ENCODE peak calls at places on chromosomes 7 and 10, in ten cellular contexts. One of them, this sample, is unnamed.

GRCh38 chr7:29588900-29589696 is 25.5 kb downstream of the PRR15 start:
- DNase-seq in ascending aorta: no peak
- DNase-seq in H9: peak; percentile 66
- DNase-seq in psoas muscle: no peak
- DNase-seq in CD4-positive, CD25-positive, alpha-beta regulatory T cell: peak; percentile 38
- DNase-seq in left cardiac atrium: no peak
- DNase-seq in Karpas-422: peak; percentile 79
- DNase-seq in stimulated activated CD8-positive, alpha-beta memory T cell treated with anti-CD3 and anti-CD28 coated beads, Interleukin-15, amount 100 ng/mL, for 4 hours: no peak
- DNase-seq in pancreas: no peak
- DNase-seq in EH: peak; percentile 47
- DNase-seq in this sample: no peak

GRCh38 chr7:41053830-41054229 is 649.1 kb downstream of the INHBA start:
- DNase-seq in ascending aorta: no peak
- DNase-seq in H9: no peak
- DNase-seq in psoas muscle: no peak
- DNase-seq in CD4-positive, CD25-positive, alpha-beta regulatory T cell: no peak
- DNase-seq in left cardiac atrium: no peak
- DNase-seq in Karpas-422: no peak
- DNase-seq in stimulated activated CD8-positive, alpha-beta memory T cell treated with anti-CD3 and anti-CD28 coated beads, Interleukin-15, amount 100 ng/mL, for 4 hours: no peak
- DNase-seq in pancreas: no peak
- DNase-seq in EH: peak; percentile 87
- DNase-seq in this sample: no peak

GRCh38 chr10:86046845-86047460 is 319.6 kb downstream of the GRID1 start:
- DNase-seq in ascending aorta: no peak
- DNase-seq in H9: no peak
- DNase-seq in psoas muscle: no peak
- DNase-seq in CD4-positive, CD25-positive, alpha-beta regulatory T cell: peak; percentile 23
- DNase-seq in left cardiac atrium: no peak
- DNase-seq in Karpas-422: no peak
- DNase-seq in stimulated activated CD8-positive, alpha-beta memory T cell treated with anti-CD3 and anti-CD28 coated beads, Interleukin-15, amount 100 ng/mL, for 4 hours: no peak
- DNase-seq in pancreas: no peak
- DNase-seq in EH: no peak
- DNase-seq in this sample: no peak

GRCh38 chr7:149870701-149871483 is 2.9 kb upstream of the ATP6V0E2 start:
- DNase-seq in ascending aorta: no peak
- DNase-seq in H9: peak; percentile 26
- DNase-seq in psoas muscle: no peak
- DNase-seq in CD4-positive, CD25-positive, alpha-beta regulatory T cell: no peak
- DNase-seq in left cardiac atrium: no peak
- DNase-seq in Karpas-422: no peak
- DNase-seq in stimulated activated CD8-positive, alpha-beta memory T cell treated with anti-CD3 and anti-CD28 coated beads, Interleukin-15, amount 100 ng/mL, for 4 hours: no peak
- DNase-seq in pancreas: no peak
- DNase-seq in EH: no peak
- DNase-seq in this sample: no peak

GRCh38 chr7:105703207-105703930 is 122.1 kb upstream of the EFCAB10 start:
- DNase-seq in ascending aorta: no peak
- DNase-seq in H9: no peak
- DNase-seq in psoas muscle: no peak
- DNase-seq in CD4-positive, CD25-positive, alpha-beta regulatory T cell: no peak
- DNase-seq in left cardiac atrium: no peak
- DNase-seq in Karpas-422: peak; percentile 6
- DNase-seq in stimulated activated CD8-positive, alpha-beta memory T cell treated with anti-CD3 and anti-CD28 coated beads, Interleukin-15, amount 100 ng/mL, for 4 hours: no peak
- DNase-seq in pancreas: no peak
- DNase-seq in EH: no peak
- DNase-seq in this sample: no peak

GRCh38 chr10:116278832-116279231 is 5.8 kb upstream of the GFRA1 start:
- DNase-seq in ascending aorta: no peak
- DNase-seq in H9: no peak
- DNase-seq in psoas muscle: no peak
- DNase-seq in CD4-positive, CD25-positive, alpha-beta regulatory T cell: no peak
- DNase-seq in left cardiac atrium: no peak
- DNase-seq in Karpas-422: no peak
- DNase-seq in stimulated activated CD8-positive, alpha-beta memory T cell treated with anti-CD3 and anti-CD28 coated beads, Interleukin-15, amount 100 ng/mL, for 4 hours: no peak
- DNase-seq in pancreas: no peak
- DNase-seq in EH: peak; percentile 69
- DNase-seq in this sample: no peak

GRCh38 chr10:75201793-75202307 is 8.7 kb upstream of the VDAC2 start:
- DNase-seq in ascending aorta: peak; percentile 44
- DNase-seq in H9: no peak
- DNase-seq in psoas muscle: no peak
- DNase-seq in CD4-positive, CD25-positive, alpha-beta regulatory T cell: no peak
- DNase-seq in left cardiac atrium: no peak
- DNase-seq in Karpas-422: no peak
- DNase-seq in stimulated activated CD8-positive, alpha-beta memory T cell treated with anti-CD3 and anti-CD28 coated beads, Interleukin-15, amount 100 ng/mL, for 4 hours: no peak
- DNase-seq in pancreas: no peak
- DNase-seq in EH: no peak
- DNase-seq in this sample: no peak

GRCh38 chr10:65358565-65358964 is 1567.3 kb upstream of the LRRTM3 start:
- DNase-seq in ascending aorta: no peak
- DNase-seq in H9: peak; percentile 46
- DNase-seq in psoas muscle: no peak
- DNase-seq in CD4-positive, CD25-positive, alpha-beta regulatory T cell: no peak
- DNase-seq in left cardiac atrium: no peak
- DNase-seq in Karpas-422: peak; percentile 83
- DNase-seq in stimulated activated CD8-positive, alpha-beta memory T cell treated with anti-CD3 and anti-CD28 coated beads, Interleukin-15, amount 100 ng/mL, for 4 hours: no peak
- DNase-seq in pancreas: no peak
- DNase-seq in EH: no peak
- DNase-seq in this sample: no peak

GRCh38 chr10:77416327-77417135 is 221.1 kb downstream of the KCNMA1 start:
- DNase-seq in ascending aorta: peak; percentile 74
- DNase-seq in H9: no peak
- DNase-seq in psoas muscle: no peak
- DNase-seq in CD4-positive, CD25-positive, alpha-beta regulatory T cell: no peak
- DNase-seq in left cardiac atrium: no peak
- DNase-seq in Karpas-422: no peak
- DNase-seq in stimulated activated CD8-positive, alpha-beta memory T cell treated with anti-CD3 and anti-CD28 coated beads, Interleukin-15, amount 100 ng/mL, for 4 hours: no peak
- DNase-seq in pancreas: no peak
- DNase-seq in EH: peak; percentile 98
- DNase-seq in this sample: no peak

GRCh38 chr7:19144661-19145428 is at the start of gene FERD3L:
- DNase-seq in ascending aorta: no peak
- DNase-seq in H9: peak; percentile 38
- DNase-seq in psoas muscle: peak; percentile 41
- DNase-seq in CD4-positive, CD25-positive, alpha-beta regulatory T cell: no peak
- DNase-seq in left cardiac atrium: peak; percentile 19
- DNase-seq in Karpas-422: no peak
- DNase-seq in stimulated activated CD8-positive, alpha-beta memory T cell treated with anti-CD3 and anti-CD28 coated beads, Interleukin-15, amount 100 ng/mL, for 4 hours: no peak
- DNase-seq in pancreas: peak; percentile 7
- DNase-seq in EH: no peak
- DNase-seq in this sample: no peak

GRCh38 chr7:3028071-3028766 is 15.4 kb downstream of the CARD11 start:
- DNase-seq in ascending aorta: peak; percentile 82
- DNase-seq in H9: no peak
- DNase-seq in psoas muscle: no peak
- DNase-seq in CD4-positive, CD25-positive, alpha-beta regulatory T cell: peak; percentile 35
- DNase-seq in left cardiac atrium: peak; percentile 23
- DNase-seq in Karpas-422: no peak
- DNase-seq in stimulated activated CD8-positive, alpha-beta memory T cell treated with anti-CD3 and anti-CD28 coated beads, Interleukin-15, amount 100 ng/mL, for 4 hours: peak; percentile 20
- DNase-seq in pancreas: no peak
- DNase-seq in EH: peak; percentile 33
- DNase-seq in this sample: peak; percentile 28

GRCh38 chr10:22852712-22853353 is 75.0 kb upstream of the ARMC3 start:
- DNase-seq in ascending aorta: no peak
- DNase-seq in H9: no peak
- DNase-seq in psoas muscle: no peak
- DNase-seq in CD4-positive, CD25-positive, alpha-beta regulatory T cell: no peak
- DNase-seq in left cardiac atrium: no peak
- DNase-seq in Karpas-422: no peak
- DNase-seq in stimulated activated CD8-positive, alpha-beta memory T cell treated with anti-CD3 and anti-CD28 coated beads, Interleukin-15, amount 100 ng/mL, for 4 hours: no peak
- DNase-seq in pancreas: no peak
- DNase-seq in EH: no peak
- DNase-seq in this sample: no peak

GRCh38 chr7:30068117-30068516 is 39.9 kb downstream of the PLEKHA8 start:
- DNase-seq in ascending aorta: no peak
- DNase-seq in H9: no peak
- DNase-seq in psoas muscle: no peak
- DNase-seq in CD4-positive, CD25-positive, alpha-beta regulatory T cell: no peak
- DNase-seq in left cardiac atrium: no peak
- DNase-seq in Karpas-422: no peak
- DNase-seq in stimulated activated CD8-positive, alpha-beta memory T cell treated with anti-CD3 and anti-CD28 coated beads, Interleukin-15, amount 100 ng/mL, for 4 hours: no peak
- DNase-seq in pancreas: no peak
- DNase-seq in EH: peak; percentile 91
- DNase-seq in this sample: no peak